ENCODE peak calls at places on chromosomes 4 and X, in four cellular contexts. M, I, H and K are unnamed samples.

GRCh38 chrX:69113723-69114122 is 51.5 kb downstream of the PJA1 start:
- DNase-seq in M (no peak), I (no peak), H (no peak), K (no peak)

GRCh38 chr4:152515678-152516077 is 20.2 kb downstream of the FBXW7 start:
- DNase-seq in M (no peak), I (no peak), H (no peak), K (no peak)

GRCh38 chr4:154332681-154333421 is 158.7 kb downstream of the DCHS2 start:
- DNase-seq in M (peak; percentile 53), I (no peak), H (peak; percentile 1), K (peak; percentile 11)

GRCh38 chr4:39235701-39236100 is 53.4 kb downstream of the WDR19 start:
- DNase-seq in M (no peak), I (no peak), H (no peak), K (no peak)

GRCh38 chr4:26719954-26720552 is 136.2 kb downstream of the TBC1D19 start:
- DNase-seq in M (no peak), I (no peak), H (peak; percentile 4), K (no peak)

GRCh38 chrX:120029354-120029753 is 48.1 kb downstream of the RHOXF2B start:
- DNase-seq in M (no peak), I (no peak), H (no peak), K (no peak)

GRCh38 chr4:54281060-54281781 is 52.1 kb downstream of the PDGFRA start:
- DNase-seq in M (no peak), I (no peak), H (peak; percentile 20), K (no peak)

GRCh38 chrX:39550795-39551361 is 546.9 kb downstream of the BCOR start:
- DNase-seq in M (no peak), I (no peak), H (no peak), K (no peak)

GRCh38 chr4:128835498-128836222 is 26.2 kb downstream of the JADE1 start:
- DNase-seq in M (no peak), I (no peak), H (no peak), K (no peak)

GRCh38 chrX:103063191-103063845 is 653 bp downstream of the BEX1 start:
- DNase-seq in M (peak; percentile 61), I (peak; percentile 9), H (no peak), K (no peak)

DNA sequence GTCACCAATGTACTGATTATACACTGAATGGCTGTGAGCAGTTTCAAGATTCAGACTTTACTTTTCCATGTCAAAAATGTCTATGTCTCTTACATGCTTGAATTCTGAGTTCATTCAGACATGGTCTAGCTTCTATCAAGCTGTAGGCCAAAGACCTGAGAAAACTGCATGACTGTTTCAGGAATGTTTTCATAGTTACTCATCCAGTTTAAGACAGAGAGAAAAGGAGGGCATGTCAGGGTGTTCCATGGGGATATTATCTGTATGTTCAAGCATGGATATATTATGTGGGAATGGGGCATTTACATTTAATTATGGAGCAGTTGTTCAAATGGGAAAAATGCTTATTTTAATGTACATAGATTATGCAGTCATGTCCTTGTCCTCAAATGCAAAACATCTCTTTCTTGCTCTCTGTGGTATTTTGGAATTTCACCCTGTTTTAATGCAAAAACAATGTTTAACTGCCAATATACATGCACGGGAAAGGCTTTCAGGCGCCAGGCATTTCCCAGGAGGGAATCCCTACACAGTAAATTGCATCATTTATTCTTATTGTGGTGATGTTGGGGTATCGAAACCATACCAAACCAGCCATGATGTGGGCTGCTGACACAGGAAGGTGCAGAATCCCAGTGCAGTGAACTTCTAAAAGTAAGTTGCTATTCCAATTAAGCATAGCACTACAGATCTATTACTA is 429.0 kb upstream of the INTU start:
- DNase-seq in M (no peak), I (no peak), H (no peak), K (no peak)
- TF ChIP-seq CHD2 in M (no peak), I (no peak), H (no peak), K (no peak)

GRCh38 chr4:2423066-2423465 is 4.3 kb downstream of the CFAP99 start:
- DNase-seq in M (no peak), I (no peak), H (no peak), K (no peak)
- TF ChIP-seq CHD2 in M (no peak), I (no peak), H (no peak), K (no peak)

GRCh38 chr4:111689731-111690130 is 455.5 kb upstream of the FAM241A start:
- DNase-seq in M (no peak), I (no peak), H (no peak), K (no peak)
- TF ChIP-seq CHD2 in M (no peak), I (no peak), H (no peak), K (no peak)

GRCh38 chrX:97461763-97462162 is 578.1 kb downstream of the RPA4 start:
- DNase-seq in M (no peak), I (no peak), H (no peak), K (no peak)
- TF ChIP-seq CHD2 in M (no peak), I (no peak), H (no peak), K (no peak)

GRCh38 chr4:144738649-144739048 is 92.7 kb downstream of the HHIP start:
- DNase-seq in M (no peak), I (no peak), H (no peak), K (no peak)

GRCh38 chr4:144732584-144733130 is 86.7 kb downstream of the HHIP start:
- DNase-seq in M (no peak), I (no peak), H (no peak), K (no peak)

GRCh38 chr4:144740316-144740715 is 94.4 kb downstream of the HHIP start:
- DNase-seq in M (no peak), I (no peak), H (no peak), K (no peak)

GRCh38 chr4:144733566-144733965 is 87.6 kb downstream of the HHIP start:
- DNase-seq in M (no peak), I (no peak), H (no peak), K (no peak)

DNA sequence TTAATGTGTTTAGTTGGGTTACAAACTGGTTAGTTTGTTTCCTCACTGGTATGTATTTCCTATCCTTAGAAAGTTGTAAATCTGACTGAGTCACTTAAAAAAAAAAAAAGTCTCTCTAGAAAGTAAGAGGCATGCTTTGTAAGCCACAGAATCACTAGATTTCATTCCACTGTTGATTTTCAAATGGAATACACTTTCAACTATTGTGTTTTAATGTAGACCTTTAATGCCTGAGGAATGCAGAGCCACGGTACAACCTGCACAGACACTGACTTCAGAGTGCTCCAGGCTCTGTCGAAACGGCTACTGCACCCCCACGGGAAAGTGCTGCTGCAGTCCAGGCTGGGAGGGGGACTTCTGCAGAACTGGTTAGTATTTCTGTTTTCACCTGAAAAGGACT is 88.6 kb downstream of the HHIP start:
- DNase-seq in M (no peak), I (no peak), H (no peak), K (no peak)
- TF ChIP-seq CHD2 in M (no peak), I (no peak), H (no peak), K (no peak)